ENCODE peak calls at places on chromosomes 3 and 15, in four cellular contexts. R is GM23338, K is tibial artery, H is cardiac muscle cell. I is an unnamed sample.

GRCh38 chr3:190581041-190581501 is 67.2 kb downstream of the IL1RAP start:
- DNase-seq in R (no peak), K (no peak), H (peak; percentile 32), I (no peak)

GRCh38 chr3:123758081-123758564 is 126.0 kb downstream of the MYLK start:
- DNase-seq in R (no peak), K (no peak), H (no peak), I (no peak)

GRCh38 chr3:194128202-194128907 is 7.6 kb upstream of the HES1 start:
- DNase-seq in R (no peak), K (no peak), H (no peak), I (no peak)

GRCh38 chr15:96324900-96325299 is 5.6 kb upstream of the NR2F2 start:
- DNase-seq in R (no peak), K (no peak), H (no peak), I (no peak)

GRCh38 chr15:74616020-74616939 is 644 bp downstream of the CLK3 start:
- DNase-seq in R (peak; percentile 48), K (peak; percentile 76), H (peak; percentile 70), I (peak; percentile 60)

GRCh38 chr3:20185364-20185732 is 658 bp downstream of the SGO1 start:
- DNase-seq in R (peak; percentile 27), K (no peak), H (peak; percentile 23), I (no peak)

GRCh38 chr3:46239301-46239938 is 2.8 kb upstream of the CCR3 start:
- DNase-seq in R (peak; percentile 10), K (no peak), H (no peak), I (no peak)

GRCh38 chr15:25186411-25186810 is 231.6 kb downstream of the SNRPN start:
- DNase-seq in R (no peak), K (no peak), H (no peak), I (no peak)

GRCh38 chr3:53145109-53146077 is 15.2 kb upstream of the RFT1 start:
- DNase-seq in R (no peak), K (no peak), H (no peak), I (no peak)

GRCh38 chr15:82176528-82176927 is 86.0 kb downstream of the EFL1 start:
- DNase-seq in R (no peak), K (no peak), H (no peak), I (no peak)

GRCh38 chr15:31307270-31308184 is 19.1 kb upstream of the KLF13 start:
- DNase-seq in R (no peak), K (no peak), H (no peak), I (no peak)

GRCh38 chr15:54373332-54373731 is 395.1 kb downstream of the UNC13C start:
- DNase-seq in R (no peak), K (no peak), H (no peak), I (no peak)

GRCh38 chr15:50181983-50182232 is at the start of gene SLC27A2:
- DNase-seq in R (peak; percentile 85), K (no peak), H (no peak), I (no peak)

GRCh38 chr3:102113421-102114041 is 264.2 kb downstream of the NFKBIZ start:
- DNase-seq in R (no peak), K (no peak), H (no peak), I (no peak)

GRCh38 chr15:42137461-42138261 is 18.8 kb downstream of the PLA2G4F start:
- DNase-seq in R (peak; percentile 88), K (no peak), H (peak; percentile 67), I (no peak)

GRCh38 chr15:43196760-43197548 is 11.8 kb downstream of the CCNDBP1 start:
- DNase-seq in R (no peak), K (no peak), H (no peak), I (no peak)

GRCh38 chr3:171354706-171355582 is 105.3 kb downstream of the TNIK start:
- DNase-seq in R (no peak), K (no peak), H (no peak), I (no peak)

GRCh38 chr3:171352387-171352935 is 107.7 kb downstream of the TNIK start:
- DNase-seq in R (no peak), K (no peak), H (no peak), I (no peak)

GRCh38 chr3:171356251-171356650 is 104.0 kb downstream of the TNIK start:
- DNase-seq in R (no peak), K (no peak), H (no peak), I (no peak)

GRCh38 chr3:171353423-171353822 is 106.8 kb downstream of the TNIK start:
- DNase-seq in R (no peak), K (no peak), H (no peak), I (no peak)

GRCh38 chr3:171354049-171354705 is 106.0 kb downstream of the TNIK start:
- DNase-seq in R (no peak), K (no peak), H (no peak), I (no peak)
- H3K4me3 ChIP-seq in R (no peak overlapping the region), K (no peak overlapping the region), H (no peak overlapping the region), I (no peak overlapping the region)

DNA sequence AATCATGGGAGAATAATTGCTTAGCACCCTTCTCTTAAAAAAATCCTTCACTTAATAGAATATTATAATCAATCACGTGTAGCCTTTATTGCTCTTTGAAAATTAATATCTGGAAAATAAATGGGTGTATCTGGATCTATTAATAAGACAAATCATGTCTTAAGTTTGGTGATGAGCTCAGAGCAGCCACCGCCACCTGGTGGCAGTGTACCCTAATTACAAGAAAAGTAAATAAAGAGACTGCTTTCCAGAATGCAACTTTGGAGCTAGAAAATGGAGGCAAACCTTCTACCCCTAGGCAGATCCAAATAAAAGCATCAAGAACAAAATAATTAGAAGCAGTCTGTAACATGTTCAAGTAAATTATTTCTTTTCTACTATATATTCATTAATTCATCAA is 43.5 kb downstream of the EPHB1 start:
- DNase-seq in R (peak; percentile 49), K (no peak), H (no peak), I (no peak)
- TF ChIP-seq CTCF in R (peak; percentile 70), K (no peak), H (no peak), I (no peak)

GRCh38 chr3:152910966-152911365 is 76.0 kb downstream of the P2RY1 start:
- DNase-seq in R (no peak), K (no peak), H (no peak), I (no peak)

GRCh38 chr3:152905631-152906030 is 70.7 kb downstream of the P2RY1 start:
- DNase-seq in R (no peak), K (no peak), H (no peak), I (no peak)

GRCh38 chr3:152910211-152910610 is 75.3 kb downstream of the P2RY1 start:
- DNase-seq in R (peak; percentile 15), K (no peak), H (no peak), I (no peak)

DNA sequence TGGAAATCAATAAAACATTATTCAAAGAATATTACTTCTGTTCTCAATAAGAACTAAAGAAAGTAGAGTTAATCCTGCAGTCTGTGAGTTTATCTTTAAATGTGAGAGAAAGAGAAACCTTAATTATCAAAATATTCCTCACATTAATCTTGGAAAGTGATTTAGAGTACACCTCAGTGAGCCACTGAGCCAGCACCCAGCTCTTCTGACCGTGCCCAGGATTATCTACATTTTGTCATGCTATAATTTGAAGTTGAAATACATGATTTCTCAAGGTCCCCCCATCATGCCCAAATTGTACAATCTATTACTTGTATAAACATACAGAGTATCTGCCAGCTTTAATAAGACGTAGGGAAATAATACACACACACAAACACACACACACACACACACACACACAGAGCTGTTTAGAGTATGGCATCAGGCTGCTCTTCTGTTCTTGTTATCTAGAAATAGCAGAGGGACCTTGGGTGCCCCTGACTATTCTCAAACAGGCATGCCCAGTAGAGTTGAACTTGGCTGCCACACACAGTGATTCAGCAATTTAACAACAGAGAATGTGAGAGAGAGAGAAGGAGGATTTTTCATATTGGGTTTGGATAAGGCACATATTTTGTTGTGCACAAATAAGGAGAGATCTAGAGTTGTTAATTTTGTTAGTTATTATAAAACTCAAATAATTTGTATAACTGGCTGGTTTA is 74.4 kb downstream of the P2RY1 start:
- DNase-seq in R (no peak), K (no peak), H (no peak), I (no peak)
- H3K27ac ChIP-seq in R (no peak overlapping the region), K (peak overlapping the region; percentile 36), H (no peak overlapping the region), I (peak overlapping the region; percentile 6)

GRCh38 chr3:141380279-141380678 is 12.0 kb downstream of the ZBTB38 start:
- DNase-seq in R (no peak), K (no peak), H (no peak), I (no peak)

GRCh38 chr3:141378556-141378955 is 10.3 kb downstream of the ZBTB38 start:
- DNase-seq in R (no peak), K (no peak), H (no peak), I (no peak)

GRCh38 chr3:141377377-141377776 is 9.1 kb downstream of the ZBTB38 start:
- DNase-seq in R (no peak), K (no peak), H (no peak), I (no peak)

GRCh38 chr3:141380987-141381386 is 12.7 kb downstream of the ZBTB38 start:
- DNase-seq in R (no peak), K (no peak), H (no peak), I (no peak)

GRCh38 chr3:141379250-141379872 is 11.1 kb downstream of the ZBTB38 start:
- DNase-seq in R (no peak), K (no peak), H (no peak), I (no peak)
- H3K4me3 ChIP-seq in R (no peak overlapping the region), K (no peak overlapping the region), H (no peak overlapping the region), I (no peak overlapping the region)

GRCh38 chr3:139044366-139045210 is at the start of gene PRR23C:
- DNase-seq in R (peak; percentile 33), K (no peak), H (no peak), I (no peak)
- TF ChIP-seq CTCF in R (peak; percentile 34), K (no peak), H (no peak), I (no peak)

GRCh38 chr3:150215616-150216015 is 192.5 kb upstream of the TSC22D2 start:
- DNase-seq in R (no peak), K (no peak), H (no peak), I (no peak)
- H3K27ac ChIP-seq in R (no peak overlapping the region), K (peak overlapping the region; percentile 82), H (peak overlapping the region; percentile 85), I (peak overlapping the region; percentile 62)